ENCODE peak calls at places on chromosomes 1 and 21, in four cellular contexts. E is stimulated activated CD4-positive, alpha-beta T cell treated with anti-CD3 and anti-CD28 coated beads, Interleukin-1b, Interleukin-23, amount 100 ng/mL, for 24 hours; G is Karpas-422; B is HS-5. V is an unnamed sample.

GRCh38 chr1:117933769-117934168 is 4.2 kb downstream of the WDR3 start:
- DNase-seq in E (no peak), G (no peak), B (no peak), V (no peak)

GRCh38 chr1:202145325-202146140 is 996 bp upstream of the ARL8A start:
- DNase-seq in B (no peak), G (peak), E (no peak), V (peak)

GRCh38 chr1:231242516-231243198 is 1.6 kb downstream of the GNPAT start:
- DNase-seq in E (no peak), G (no peak), B (no peak), V (peak)

GRCh38 chr21:39715804-39716397 is 29.1 kb upstream of the IGSF5 start:
- DNase-seq in B (peak), E (peak), G (peak), V (peak)

GRCh38 chr1:205481629-205482071 is 22.8 kb upstream of the CDK18 start:
- DNase-seq in B (no peak), E (no peak), G (no peak), V (peak)

GRCh38 chr1:16072616-16073484 is 601 bp downstream of the FAM131C start:
- DNase-seq in E (no peak), B (no peak), G (no peak), V (no peak)

GRCh38 chr1:188489336-188490112 is 1660.8 kb downstream of the PLA2G4A start:
- DNase-seq in G (no peak), E (no peak), B (peak), V (no peak)

GRCh38 chr21:34612557-34612956 is 2.4 kb downstream of the RCAN1 start:
- DNase-seq in B (no peak), E (no peak), G (no peak), V (no peak)

GRCh38 chr1:150256549-150257341 is 829 bp upstream of the CA14 start:
- DNase-seq in G (no peak), E (no peak), B (no peak), V (no peak)

GRCh38 chr21:39083377-39084008 is 99.8 kb downstream of the PSMG1 start:
- DNase-seq in G (peak), E (no peak), B (no peak), V (peak)

GRCh38 chr1:47682198-47682597 is 244.4 kb downstream of the FOXD2 start:
- DNase-seq in B (no peak), E (no peak), G (no peak), V (no peak)

GRCh38 chr1:223228201-223228600 is 85.2 kb upstream of the TLR5 start:
- DNase-seq in G (no peak), E (no peak), B (no peak), V (no peak)

GRCh38 chr1:180167021-180167701 is 12.5 kb downstream of the QSOX1 start:
- DNase-seq in B (no peak), E (no peak), G (peak), V (no peak)

GRCh38 chr1:226185153-226186036 is 1.1 kb downstream of the ACBD3 start:
- DNase-seq in G (no peak), B (peak), E (no peak), V (peak)

GRCh38 chr1:237938553-237938952 is 47.8 kb upstream of the ZP4 start:
- DNase-seq in G (peak), B (no peak), E (no peak), V (no peak)

GRCh38 chr1:42946120-42947009 is 12.3 kb downstream of the SLC2A1 start:
- DNase-seq in B (no peak), G (no peak), E (no peak), V (no peak)